ENCODE peak calls at places on chromosomes 2 and 18, in four cellular contexts. M, P, D and B are unnamed samples.
A peak's percentile ranks its signal among the peaks of the same experiment; 100 is the strongest.

GRCh38 chr2:189549440-189549832 is 31.1 kb downstream of the SLC40A1 start:
- DNase-seq in M (no peak), P (no peak), D (no peak), B (no peak)

GRCh38 chr2:46876741-46877384 is 38.7 kb downstream of the MCFD2 start:
- DNase-seq in M (peak; percentile 56), P (peak; percentile 50), D (no peak), B (no peak)

GRCh38 chr2:219119422-219120043 is 41.1 kb downstream of the NHEJ1 start:
- DNase-seq in M (peak; percentile 71), P (no peak), D (peak; percentile 26), B (no peak)

GRCh38 chr2:138814123-138814883 is 34.1 kb upstream of the NXPH2 start:
- DNase-seq in M (no peak), P (no peak), D (no peak), B (no peak)

GRCh38 chr2:39706945-39707344 is 41.2 kb downstream of the TMEM178A start:
- DNase-seq in M (no peak), P (no peak), D (no peak), B (no peak)

GRCh38 chr2:124437811-124438210 is 412.7 kb downstream of the CNTNAP5 start:
- DNase-seq in M (no peak), P (no peak), D (no peak), B (no peak)

GRCh38 chr2:42844901-42845685 is 52.7 kb upstream of the HAAO start:
- DNase-seq in M (no peak), P (no peak), D (no peak), B (no peak)

GRCh38 chr18:55265130-55265675 is 305.9 kb upstream of the CCDC68 start:
- DNase-seq in M (no peak), P (no peak), D (no peak), B (no peak)